ENCODE peak calls at places on chromosomes 7 and 10, in six cellular contexts. R is NT2/D1, T is HCT116, B is K562, K is H1, D is HepG2. F is an unnamed sample.

GRCh38 chr10:126634915-126635314 is 35.6 kb downstream of the C10orf90 start:
- DNase-seq in K (no peak), B (no peak), R (no peak), T (no peak), D (no peak), F (no peak)

GRCh38 chr7:143321734-143322133 is 5.8 kb downstream of the CLCN1 start:
- DNase-seq in T (no peak), K (no peak), B (no peak), R (no peak), D (no peak), F (no peak)

GRCh38 chr10:18687706-18688105 is 28.5 kb downstream of the ARL5B start:
- DNase-seq in B (no peak), D (no peak), K (no peak), R (no peak), T (no peak), F (no peak)

GRCh38 chr10:66209025-66209424 is 716.8 kb upstream of the LRRTM3 start:
- DNase-seq in R (no peak), K (no peak), T (no peak), B (no peak), D (no peak), F (no peak)

GRCh38 chr10:4867520-4868356 is 41.7 kb downstream of the AKR1E2 start:
- DNase-seq in T (no peak), D (no peak), B (peak; percentile 96), K (no peak), R (no peak), F (no peak)

GRCh38 chr7:116213361-116214155 is 3.2 kb downstream of the TES start:
- DNase-seq in T (no peak), B (no peak), D (no peak), R (no peak), K (no peak), F (no peak)

GRCh38 chr10:127100983-127101615 is 95.3 kb downstream of the INSYN2A start:
- DNase-seq in D (no peak), B (no peak), T (no peak), K (no peak), R (no peak), F (no peak)

GRCh38 chr10:90450797-90451196 is 407.0 kb downstream of the HTR7 start:
- DNase-seq in B (no peak), R (no peak), T (no peak), K (no peak), D (no peak), F (no peak)

GRCh38 chr10:59753267-59753666 is at the start of gene MRLN:
- DNase-seq in B (no peak), R (no peak), D (no peak), K (no peak), T (no peak), F (no peak)

GRCh38 chr7:157009778-157010587 is 480 bp downstream of the MNX1 start:
- DNase-seq in R (no peak), D (no peak), T (no peak), K (no peak), B (no peak), F (no peak)

GRCh38 chr7:66099551-66100407 is 14.9 kb upstream of the CRCP start:
- DNase-seq in B (peak; percentile 94), R (no peak), T (peak; percentile 86), D (no peak), K (peak; percentile 51), F (no peak)

GRCh38 chr10:4073912-4074311 is 288.9 kb upstream of the KLF6 start:
- DNase-seq in R (no peak), D (no peak), K (no peak), B (no peak), T (no peak), F (no peak)

GRCh38 chr7:21999896-22000295 is 54.2 kb upstream of the CDCA7L start:
- DNase-seq in D (no peak), T (no peak), B (no peak), R (no peak), K (no peak), F (no peak)

GRCh38 chr7:149285581-149285975 is 23.6 kb downstream of the ZNF783 start:
- DNase-seq in K (no peak), D (no peak), B (peak; percentile 26), R (no peak), T (no peak), F (no peak)

DNA sequence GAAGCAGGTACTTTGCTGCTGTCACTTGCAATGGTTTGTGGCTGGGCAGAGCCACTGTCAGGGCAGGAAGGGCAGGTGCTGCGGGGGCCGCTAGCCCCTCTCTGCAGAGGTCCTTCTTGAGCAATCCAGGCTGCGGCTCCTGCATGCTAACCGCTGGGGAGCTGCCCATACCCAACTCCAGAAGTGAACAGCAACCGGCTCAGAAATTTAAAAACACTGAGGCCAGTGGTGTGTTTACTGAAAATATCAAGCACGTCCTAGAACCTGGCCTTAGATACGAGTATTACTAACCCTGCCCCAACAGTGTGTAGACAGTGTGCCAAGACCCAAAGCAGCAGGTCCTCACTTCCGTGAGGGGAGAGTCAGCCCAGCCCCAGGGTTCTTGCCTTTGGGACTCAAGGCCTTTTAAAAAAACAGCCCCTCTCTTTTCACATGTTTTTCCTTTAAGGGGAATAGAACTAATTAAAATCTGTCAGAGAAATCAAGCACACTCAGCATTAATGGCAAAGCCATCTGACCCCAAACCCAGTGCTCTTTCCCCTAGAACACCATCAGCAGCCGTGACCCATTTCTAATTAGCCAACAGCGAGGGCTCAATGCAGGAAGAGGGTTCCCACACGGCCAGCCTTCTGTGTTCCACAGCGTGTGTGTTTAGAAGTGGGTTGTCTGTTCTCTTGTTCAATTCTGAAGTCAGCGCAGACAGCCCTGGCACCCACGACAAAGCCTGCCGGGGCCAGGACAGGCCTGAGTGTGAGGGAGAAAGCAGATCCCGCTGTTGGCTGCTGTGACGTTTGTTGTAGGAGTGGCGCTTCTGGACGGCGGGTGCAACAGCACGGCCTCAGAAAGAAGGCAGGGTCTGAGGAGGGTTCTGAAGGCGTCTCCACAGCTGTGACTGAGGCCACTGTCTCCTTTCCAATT is 76.5 kb downstream of the VIPR2 start:
- DNase-seq in B (peak; percentile 39), T (no peak), R (no peak), D (no peak), K (no peak), F (no peak)
- TF ChIP-seq ZNF274 in B (no peak), T (no peak), R (no peak), D (no peak), K (no peak), F (no peak)

GRCh38 chr10:9253121-9253520 is 1198.6 kb downstream of the GATA3 start:
- DNase-seq in B (no peak), K (no peak), T (no peak), D (no peak), R (no peak), F (no peak)
- TF ChIP-seq ZNF274 in B (no peak), K (no peak), T (no peak), D (no peak), R (no peak), F (no peak)

DNA sequence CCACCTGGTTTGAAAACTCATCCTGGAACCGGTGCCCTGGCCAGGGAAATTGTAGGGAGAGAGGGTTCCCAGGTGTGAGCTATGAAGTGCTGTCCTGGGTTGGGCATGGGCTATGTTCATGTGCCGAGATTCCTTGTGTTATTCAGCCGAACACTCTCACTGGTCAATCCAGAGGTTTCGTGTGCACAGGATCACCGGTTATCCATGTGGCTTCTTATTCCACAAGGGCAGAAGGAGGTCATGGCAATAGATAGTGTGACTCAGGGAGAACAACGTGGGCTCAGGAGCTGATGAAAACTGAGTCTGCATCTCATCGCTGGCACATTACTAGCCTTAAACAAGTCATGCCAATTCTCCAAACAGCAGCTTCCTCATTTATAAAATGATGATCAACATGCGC is 64.4 kb upstream of the CREB5 start:
- DNase-seq in R (no peak), B (no peak), K (no peak), D (no peak), T (no peak), F (no peak)
- TF ChIP-seq ZNF274 in R (no peak), B (no peak), K (no peak), D (no peak), T (no peak), F (no peak)

GRCh38 chr10:22620140-22620857 is 94.1 kb downstream of the PIP4K2A start:
- DNase-seq in T (peak; percentile 91), K (no peak), B (peak; percentile 43), R (no peak), D (no peak), F (no peak)
- TF ChIP-seq ZNF274 in T (no peak), K (no peak), B (no peak), R (no peak), D (no peak), F (no peak)